ENCODE peak calls at places on chromosomes 3 and 15, in nine cellular contexts. J, V, E, O, U, D, C, S and H are unnamed samples.

GRCh38 chr3:10561942-10562565 is 56.7 kb upstream of the ATP2B2 start:
- DNase-seq in J (no peak), V (no peak), E (no peak), O (no peak), U (no peak), D (no peak), C (no peak), S (no peak), H (no peak)

GRCh38 chr3:51099794-51100542 is 285.1 kb upstream of the MANF start:
- DNase-seq in J (peak), V (no peak), E (peak), O (peak), U (peak), D (peak), C (peak), S (peak), H (peak)

GRCh38 chr15:40307421-40308165 is at the start of gene PLCB2:
- DNase-seq in J (peak), V (no peak), E (peak), O (peak), U (no peak), D (no peak), C (no peak), S (no peak), H (no peak)

GRCh38 chr15:36924076-36924475 is 176.3 kb downstream of the MEIS2 start:
- DNase-seq in J (no peak), V (no peak), E (no peak), O (no peak), U (no peak), D (no peak), C (no peak), S (no peak), H (peak)

GRCh38 chr15:101203029-101203428 is 48.8 kb downstream of the CHSY1 start:
- DNase-seq in J (no peak), V (no peak), E (no peak), O (no peak), U (no peak), D (no peak), C (no peak), S (no peak), H (no peak)

GRCh38 chr15:42033214-42033873 is 12.5 kb upstream of the PLA2G4E start:
- DNase-seq in J (peak), V (no peak), E (no peak), O (peak), U (no peak), D (no peak), C (no peak), S (no peak), H (no peak)

GRCh38 chr3:156820687-156821070 is 5.5 kb upstream of the LEKR1 start:
- DNase-seq in J (peak), V (no peak), E (no peak), O (no peak), U (no peak), D (no peak), C (no peak), S (no peak), H (no peak)

GRCh38 chr3:142209655-142210054 is 15.7 kb downstream of the GK5 start:
- DNase-seq in J (no peak), V (no peak), E (no peak), O (no peak), U (peak), D (no peak), C (no peak), S (no peak), H (no peak)

GRCh38 chr15:58066042-58066867 is 744 bp upstream of the ALDH1A2 start:
- DNase-seq in J (peak), V (no peak), E (peak), O (peak), U (no peak), D (peak), C (no peak), S (peak), H (peak)

GRCh38 chr3:79922633-79923032 is 154.8 kb upstream of the ROBO1 start:
- DNase-seq in J (no peak), V (no peak), E (no peak), O (no peak), U (no peak), D (no peak), C (no peak), S (peak), H (no peak)

GRCh38 chr3:57933589-57933988 is 74.6 kb upstream of the FLNB start:
- DNase-seq in J (no peak), V (no peak), E (no peak), O (no peak), U (no peak), D (no peak), C (no peak), S (no peak), H (no peak)

GRCh38 chr15:96337991-96338771 is 7.7 kb downstream of the NR2F2 start:
- DNase-seq in J (no peak), V (no peak), E (no peak), O (peak), U (no peak), D (no peak), C (no peak), S (no peak), H (no peak)

GRCh38 chr3:9142346-9142745 is 107.1 kb downstream of the SRGAP3 start:
- DNase-seq in J (no peak), V (no peak), E (no peak), O (no peak), U (no peak), D (no peak), C (no peak), S (peak), H (no peak)

GRCh38 chr3:94311651-94312050 is 248.8 kb downstream of the NSUN3 start:
- DNase-seq in J (no peak), V (no peak), E (no peak), O (no peak), U (no peak), D (no peak), C (no peak), S (no peak), H (no peak)

GRCh38 chr3:53039376-53039752 is 6.5 kb downstream of the SFMBT1 start:
- DNase-seq in J (no peak), V (no peak), E (no peak), O (no peak), U (no peak), D (no peak), C (no peak), S (no peak), H (no peak)

GRCh38 chr15:61335998-61336648 is 107.0 kb upstream of the RORA start:
- DNase-seq in J (no peak), V (no peak), E (no peak), O (no peak), U (no peak), D (no peak), C (no peak), S (no peak), H (no peak)

GRCh38 chr3:31014317-31015040 is 120.0 kb upstream of the GADL1 start:
- DNase-seq in J (no peak), V (no peak), E (no peak), O (no peak), U (no peak), D (no peak), C (peak), S (no peak), H (no peak)

GRCh38 chr3:12681089-12681488 is 17.2 kb upstream of the RAF1 start:
- DNase-seq in J (no peak), V (no peak), E (no peak), O (no peak), U (no peak), D (no peak), C (no peak), S (no peak), H (no peak)

GRCh38 chr3:14274999-14275961 is 96.7 kb downstream of the LSM3 start:
- DNase-seq in J (peak), V (no peak), E (no peak), O (peak), U (no peak), D (no peak), C (no peak), S (peak), H (no peak)

GRCh38 chr15:101444015-101444414 is 45.5 kb downstream of the PCSK6 start:
- DNase-seq in J (no peak), V (no peak), E (no peak), O (no peak), U (no peak), D (no peak), C (no peak), S (no peak), H (no peak)

GRCh38 chr3:183555541-183556081 is at the start of gene KLHL6:
- DNase-seq in J (peak), V (no peak), E (no peak), O (no peak), U (no peak), D (no peak), C (no peak), S (no peak), H (no peak)

GRCh38 chr15:41585140-41586047 is 26.4 kb downstream of the TYRO3 start:
- DNase-seq in J (no peak), V (no peak), E (peak), O (peak), U (peak), D (no peak), C (no peak), S (peak), H (no peak)

GRCh38 chr3:177624523-177625495 is 427.5 kb upstream of the TBL1XR1 start:
- DNase-seq in J (peak), V (no peak), E (no peak), O (no peak), U (no peak), D (no peak), C (no peak), S (no peak), H (no peak)

GRCh38 chr3:156892701-156893100 is 66.5 kb downstream of the LEKR1 start:
- DNase-seq in J (no peak), V (no peak), E (no peak), O (no peak), U (peak), D (no peak), C (no peak), S (no peak), H (no peak)

GRCh38 chr15:59996498-59997041 is 7.5 kb upstream of the FOXB1 start:
- DNase-seq in J (no peak), V (no peak), E (no peak), O (peak), U (no peak), D (no peak), C (no peak), S (no peak), H (no peak)

GRCh38 chr3:38004415-38005075 is 14.0 kb downstream of the VILL start:
- DNase-seq in J (peak), V (no peak), E (peak), O (peak), U (no peak), D (no peak), C (no peak), S (peak), H (peak)